ENCODE peak calls at places on chromosomes 16 and 17, in six cellular contexts. O, J, Y, A, N and P are unnamed samples.

GRCh38 chr17:56737741-56738161 is 96.0 kb downstream of the C17orf67 start:
- DNase-seq in O (peak), J (no peak), Y (no peak), A (no peak), N (no peak), P (no peak)

GRCh38 chr16:50067290-50067853 is 1.6 kb downstream of the HEATR3 start:
- DNase-seq in O (peak), J (peak), Y (no peak), A (peak), N (no peak), P (no peak)

GRCh38 chr17:7633093-7633492 is 3.2 kb downstream of the SHBG start:
- DNase-seq in O (no peak), J (no peak), Y (peak), A (peak), N (no peak), P (no peak)

GRCh38 chr17:73232587-73233373 is 28.9 kb downstream of the CPSF4L start:
- DNase-seq in O (peak), J (no peak), Y (no peak), A (peak), N (no peak), P (peak)

GRCh38 chr16:88387941-88388627 is 5.3 kb downstream of the ZNF469 start:
- DNase-seq in O (peak), J (no peak), Y (no peak), A (peak), N (no peak), P (peak)

GRCh38 chr17:16872836-16873653 is 98.9 kb downstream of the TNFRSF13B start:
- DNase-seq in O (peak), J (no peak), Y (peak), A (peak), N (no peak), P (no peak)

GRCh38 chr16:77324727-77325126 is 110.1 kb downstream of the ADAMTS18 start:
- DNase-seq in O (no peak), J (no peak), Y (no peak), A (no peak), N (no peak), P (no peak)

GRCh38 chr17:72102366-72102765 is 18.5 kb upstream of the SOX9 start:
- DNase-seq in O (no peak), J (no peak), Y (no peak), A (no peak), N (no peak), P (no peak)

GRCh38 chr17:82684207-82684903 is 14.1 kb downstream of the RAB40B start:
- DNase-seq in O (peak), J (no peak), Y (no peak), A (peak), N (no peak), P (no peak)

GRCh38 chr16:57380671-57381462 is 8.6 kb downstream of the CX3CL1 start:
- DNase-seq in O (no peak), J (peak), Y (no peak), A (peak), N (no peak), P (no peak)

GRCh38 chr17:73690581-73691135 is 46.4 kb upstream of the SDK2 start:
- DNase-seq in O (no peak), J (no peak), Y (peak), A (no peak), N (no peak), P (no peak)

GRCh38 chr17:50329716-50330115 is 16.2 kb upstream of the XYLT2 start:
- DNase-seq in O (no peak), J (no peak), Y (no peak), A (no peak), N (no peak), P (no peak)

GRCh38 chr16:11174141-11174540 is 81.9 kb downstream of the SOCS1 start:
- DNase-seq in O (no peak), J (no peak), Y (no peak), A (no peak), N (no peak), P (no peak)

GRCh38 chr16:82641336-82641984 is 14.7 kb downstream of the CDH13 start:
- DNase-seq in O (peak), J (no peak), Y (no peak), A (no peak), N (no peak), P (no peak)

GRCh38 chr17:28033972-28034714 is 8.3 kb upstream of the NLK start:
- DNase-seq in O (peak), J (no peak), Y (no peak), A (peak), N (no peak), P (no peak)

GRCh38 chr16:85557083-85557975 is 55.8 kb upstream of the GSE1 start:
- DNase-seq in O (peak), J (no peak), Y (no peak), A (peak), N (no peak), P (peak)

GRCh38 chr17:43534909-43535308 is 11.2 kb downstream of the ETV4 start:
- DNase-seq in O (no peak), J (no peak), Y (no peak), A (no peak), N (no peak), P (no peak)

GRCh38 chr17:81115219-81115618 is 50.1 kb upstream of the PVALEF start:
- DNase-seq in O (no peak), J (no peak), Y (no peak), A (no peak), N (no peak), P (no peak)

GRCh38 chr17:76872221-76872873 is 4.1 kb downstream of the MGAT5B start:
- DNase-seq in O (peak), J (no peak), Y (no peak), A (peak), N (no peak), P (no peak)

GRCh38 chr17:11671151-11671550 is 72.9 kb downstream of the DNAH9 start:
- DNase-seq in O (no peak), J (no peak), Y (no peak), A (no peak), N (no peak), P (no peak)

GRCh38 chr16:30567160-30567990 is 4.1 kb downstream of the ZNF688 start:
- DNase-seq in O (no peak), J (no peak), Y (no peak), A (peak), N (no peak), P (no peak)

GRCh38 chr16:8370374-8371015 is 219.8 kb downstream of the TMEM114 start:
- DNase-seq in O (peak), J (no peak), Y (peak), A (peak), N (no peak), P (no peak)

GRCh38 chr17:35879748-35880654 is at the start of gene CCL5:
- DNase-seq in O (no peak), J (no peak), Y (no peak), A (no peak), N (no peak), P (no peak)

GRCh38 chr16:84286568-84287220 is 8.0 kb upstream of the WFDC1 start:
- DNase-seq in O (peak), J (peak), Y (no peak), A (no peak), N (peak), P (no peak)

DNA sequence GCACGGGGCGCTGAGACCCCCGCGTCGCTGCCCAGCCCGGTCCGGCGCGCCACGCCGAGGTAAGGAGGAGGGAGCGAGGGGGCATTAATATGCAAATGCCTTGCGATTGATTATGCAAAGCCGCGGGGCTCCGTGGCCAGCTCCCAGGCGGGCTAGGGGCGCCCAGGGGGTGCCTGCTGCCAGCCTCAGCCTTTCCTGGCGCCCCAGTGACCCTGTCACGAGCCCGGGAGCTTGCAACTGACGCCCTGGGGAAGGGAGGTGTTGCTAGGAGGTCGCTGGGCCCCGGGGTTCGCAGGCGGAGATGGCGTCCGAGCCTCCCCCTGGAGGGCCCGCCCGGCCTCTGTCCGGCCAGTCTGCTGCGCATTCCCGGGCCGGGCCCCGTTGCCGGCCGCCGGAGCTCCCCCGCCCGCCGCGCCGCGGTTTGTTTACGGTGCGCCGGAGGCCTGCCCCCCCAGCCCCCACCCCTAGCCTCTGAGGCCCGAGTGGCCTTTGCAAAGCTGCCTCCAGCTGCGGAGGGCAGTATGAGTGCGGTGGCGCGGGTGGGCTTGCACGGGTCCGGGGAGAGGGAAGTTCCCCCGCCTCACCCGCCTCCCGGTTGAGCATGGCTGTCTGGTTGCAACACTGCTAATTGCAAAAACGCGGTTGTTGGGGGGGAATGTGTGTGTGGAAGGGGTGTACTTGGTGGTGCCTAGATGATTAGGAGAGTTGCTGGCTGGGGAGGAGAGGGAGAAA is 435 bp downstream of the THRA start:
- DNase-seq in O (peak), J (peak), Y (peak), A (no peak), N (peak), P (peak)
- H3K27ac ChIP-seq in O (no peak), J (peak), Y (no peak), A (peak), N (peak), P (peak)

GRCh38 chr17:1488826-1489275 is 3.6 kb downstream of the MYO1C start:
- DNase-seq in O (no peak), J (no peak), Y (no peak), A (no peak), N (no peak), P (peak)
- H3K27ac ChIP-seq in O (peak), J (peak), Y (no peak), A (peak), N (peak), P (peak)

GRCh38 chr17:79829004-79829403 is 10.2 kb downstream of the CBX4 start:
- DNase-seq in O (no peak), J (no peak), Y (no peak), A (no peak), N (no peak), P (no peak)
- H3K27ac ChIP-seq in O (no peak), J (no peak), Y (no peak), A (peak), N (no peak), P (no peak)

GRCh38 chr16:72481419-72481818 is 309.5 kb upstream of the PMFBP1 start:
- DNase-seq in O (peak), J (no peak), Y (no peak), A (no peak), N (no peak), P (no peak)
- H3K27ac ChIP-seq in O (peak), J (no peak), Y (no peak), A (no peak), N (no peak), P (no peak)

DNA sequence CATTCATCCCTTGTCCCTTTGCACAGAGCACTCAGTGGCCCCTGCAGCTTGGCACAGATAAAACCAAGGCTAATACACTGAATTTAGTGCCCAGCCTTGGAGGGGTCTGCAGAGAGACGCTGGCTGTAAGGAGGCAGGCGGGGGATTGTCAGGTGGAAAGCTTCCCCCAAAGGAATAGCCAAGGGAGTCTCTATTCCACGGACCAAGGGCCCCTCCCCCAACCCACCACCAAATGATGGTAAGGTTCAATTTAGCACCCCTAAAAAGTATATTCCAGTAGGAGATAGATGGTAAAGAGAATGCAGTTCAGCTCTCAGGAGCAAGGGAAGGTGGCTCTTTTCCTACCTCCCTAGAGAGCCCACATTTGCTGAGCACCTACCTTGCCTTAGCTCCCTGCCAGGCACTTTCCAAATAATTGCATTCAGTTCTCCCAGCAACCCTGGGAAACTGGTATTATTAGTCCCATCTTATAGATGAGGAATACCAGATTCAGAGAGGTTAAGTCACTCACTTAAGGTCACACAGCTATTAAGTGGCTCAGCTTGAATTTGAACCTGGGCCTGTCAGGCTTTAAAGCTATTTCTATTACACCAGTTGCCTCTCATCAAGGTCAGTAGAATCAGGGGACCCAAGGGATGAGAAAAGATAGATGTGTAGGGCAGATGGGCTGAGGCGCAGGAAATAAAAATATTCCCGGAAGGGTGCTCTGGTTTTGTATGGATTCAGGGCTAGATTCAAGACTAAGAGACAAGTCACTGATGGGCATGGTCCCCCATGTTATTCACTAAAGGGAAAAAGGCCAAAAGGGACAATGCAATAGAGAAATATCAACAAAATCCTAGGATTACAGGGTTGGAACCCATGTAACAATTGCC is 20.0 kb upstream of the ZFHX3 start:
- DNase-seq in O (no peak), J (no peak), Y (no peak), A (no peak), N (no peak), P (no peak)
- H3K27ac ChIP-seq in O (peak), J (peak), Y (no peak), A (peak), N (peak), P (peak)

GRCh38 chr17:78980624-78980972 is 875 bp upstream of the LGALS3BP start:
- DNase-seq in O (no peak), J (no peak), Y (no peak), A (no peak), N (no peak), P (peak)

GRCh38 chr17:78981010-78981888 is 1.5 kb upstream of the LGALS3BP start:
- DNase-seq in O (no peak), J (no peak), Y (no peak), A (no peak), N (no peak), P (peak)

GRCh38 chr17:78988152-78988551 is 8.4 kb upstream of the LGALS3BP start:
- DNase-seq in O (no peak), J (no peak), Y (no peak), A (no peak), N (no peak), P (no peak)

GRCh38 chr17:78986048-78986648 is 6.4 kb upstream of the LGALS3BP start:
- DNase-seq in O (peak), J (no peak), Y (no peak), A (peak), N (peak), P (peak)

DNA sequence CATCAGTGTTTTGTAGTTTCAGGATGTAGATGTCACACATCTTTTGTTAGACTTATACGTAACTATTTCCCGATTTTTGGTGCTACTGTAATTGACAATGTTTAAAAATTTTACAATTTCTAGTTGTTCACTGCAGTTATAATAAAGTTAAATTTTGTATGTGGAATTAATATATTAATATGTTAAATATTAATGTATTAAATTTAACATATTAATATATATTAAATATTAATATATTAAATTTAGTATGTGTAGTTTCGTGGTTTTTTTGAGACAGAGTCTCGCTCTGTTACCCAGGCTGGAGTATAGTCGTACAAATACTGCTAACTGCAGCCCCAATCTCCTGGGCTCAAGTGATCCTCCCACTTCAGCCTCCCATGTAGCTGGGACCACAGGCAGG is 5.7 kb upstream of the LGALS3BP start:
- DNase-seq in O (no peak), J (no peak), Y (no peak), A (no peak), N (no peak), P (no peak)
- H3K27ac ChIP-seq in O (no peak), J (no peak), Y (no peak), A (no peak), N (no peak), P (peak)

DNA sequence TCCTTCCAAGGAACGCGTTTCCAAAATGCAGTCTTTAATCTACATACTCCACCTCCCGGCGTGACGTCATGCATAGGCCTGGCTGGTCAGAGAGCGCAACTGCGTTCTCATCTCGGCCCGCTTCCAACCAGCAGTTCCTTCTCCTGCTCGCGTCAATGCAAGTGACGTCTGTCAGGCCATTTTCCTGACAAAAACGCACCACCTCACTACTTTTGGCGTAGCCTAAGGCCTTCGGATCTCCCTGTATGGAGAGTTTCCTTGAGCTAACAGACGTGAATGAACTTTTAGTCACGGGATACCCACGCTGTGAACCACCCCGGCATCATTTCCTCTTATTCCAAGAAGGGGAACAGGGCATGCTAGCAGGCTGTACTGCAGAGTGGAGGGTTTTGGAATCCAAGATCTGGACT is 25.0 kb downstream of the TEX14 start:
- DNase-seq in O (no peak), J (peak), Y (peak), A (peak), N (peak), P (peak)
- H3K27ac ChIP-seq in O (no peak), J (peak), Y (no peak), A (peak), N (no peak), P (peak)

GRCh38 chr17:78252701-78253635 is 21.5 kb downstream of the TMEM235 start:
- DNase-seq in O (peak), J (no peak), Y (peak), A (no peak), N (peak), P (no peak)
- H3K27ac ChIP-seq in O (no peak), J (no peak), Y (no peak), A (no peak), N (no peak), P (no peak)

DNA sequence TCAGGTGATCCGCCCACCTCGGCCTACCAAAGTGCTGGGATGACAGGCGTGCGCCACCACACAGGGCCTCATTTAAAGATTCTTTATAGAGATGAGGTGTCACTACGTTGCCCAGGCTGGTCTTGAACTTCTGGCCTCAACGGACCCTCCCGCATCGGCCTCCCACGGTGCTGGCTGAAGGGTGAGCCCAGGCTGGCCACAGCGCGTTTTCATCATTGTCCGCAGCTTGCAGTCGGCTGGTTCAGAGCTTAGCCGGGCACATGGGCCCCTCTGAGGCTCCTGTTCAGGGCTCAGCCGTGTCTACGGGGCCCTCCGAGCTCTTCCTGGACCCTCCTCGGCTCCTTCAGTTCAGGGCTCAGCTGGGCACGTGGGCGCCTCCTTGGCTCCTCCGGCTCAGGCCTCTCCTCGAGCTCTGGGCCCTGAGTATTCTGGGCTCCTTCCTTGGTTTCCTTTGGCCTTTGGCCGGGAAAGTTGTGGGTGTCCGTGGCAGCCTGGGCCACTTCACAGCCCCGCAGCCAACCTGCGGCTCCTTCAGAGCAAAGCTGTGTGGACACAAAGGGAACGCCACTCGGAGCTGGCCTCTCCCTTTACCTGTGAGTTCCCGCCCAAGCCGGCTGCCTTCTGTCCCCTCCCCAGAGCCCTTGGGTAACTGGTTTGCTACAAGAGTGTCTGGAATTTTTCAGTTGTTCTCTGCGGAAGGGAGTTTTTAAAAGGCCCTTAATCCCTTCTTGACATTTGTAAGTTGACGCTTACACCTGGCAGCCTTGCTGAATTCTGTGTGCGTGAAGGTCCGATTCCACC is 1.2 kb upstream of the MSLN start:
- DNase-seq in O (no peak), J (no peak), Y (no peak), A (no peak), N (no peak), P (peak)
- H3K27ac ChIP-seq in O (no peak), J (no peak), Y (no peak), A (no peak), N (no peak), P (peak)

GRCh38 chr16:14015017-14015416 is 56.1 kb upstream of the MRTFB start:
- DNase-seq in O (no peak), J (no peak), Y (no peak), A (no peak), N (no peak), P (no peak)

GRCh38 chr16:14014284-14014625 is 56.9 kb upstream of the MRTFB start:
- DNase-seq in O (no peak), J (no peak), Y (no peak), A (no peak), N (no peak), P (no peak)

GRCh38 chr16:14013571-14014283 is 57.4 kb upstream of the MRTFB start:
- DNase-seq in O (peak), J (no peak), Y (no peak), A (peak), N (no peak), P (no peak)

GRCh38 chr16:14015948-14016347 is 55.2 kb upstream of the MRTFB start:
- DNase-seq in O (peak), J (no peak), Y (no peak), A (peak), N (no peak), P (no peak)

DNA sequence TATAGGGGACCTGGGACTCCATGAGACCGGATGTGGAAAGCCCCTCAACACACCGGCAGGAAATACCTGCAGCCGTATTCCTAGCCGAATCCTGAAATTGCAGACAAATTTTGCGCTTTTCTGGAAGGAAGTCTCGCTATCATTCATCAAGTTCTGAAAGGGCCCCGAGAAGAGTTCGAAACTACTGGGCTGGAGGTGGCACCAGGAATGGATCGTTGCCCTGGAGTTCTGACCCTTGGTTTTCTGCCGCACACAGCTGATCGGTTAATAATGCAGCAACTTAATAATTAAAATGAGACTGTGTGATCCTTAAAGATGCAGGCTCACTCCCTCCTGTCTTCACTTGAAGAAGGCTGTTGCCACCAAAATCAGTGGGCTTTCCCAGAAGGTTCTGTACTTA is 55.7 kb upstream of the MRTFB start:
- DNase-seq in O (no peak), J (no peak), Y (no peak), A (no peak), N (no peak), P (no peak)
- H3K27ac ChIP-seq in O (no peak), J (peak), Y (no peak), A (peak), N (no peak), P (peak)